ENCODE peak calls at places on chromosomes 1 and 21, in eight cellular contexts. X, U, Z, D, G, K, J and S are unnamed samples.

GRCh38 chr1:58975888-58976287 is 192.0 kb upstream of the JUN start:
- DNase-seq in K (peak; percentile 46), X (no peak), D (no peak), Z (no peak), J (no peak), G (no peak), U (no peak), S (no peak)

GRCh38 chr1:237287876-237288517 is 246.0 kb downstream of the RYR2 start:
- DNase-seq in K (no peak), U (no peak), X (peak; percentile 42), D (no peak), Z (peak; percentile 20), G (no peak), J (no peak), S (peak; percentile 49)

GRCh38 chr1:183838221-183838620 is 33.3 kb downstream of the RGL1 start:
- DNase-seq in X (no peak), D (no peak), U (no peak), K (no peak), Z (no peak), J (no peak), G (no peak), S (no peak)

GRCh38 chr1:67564193-67564592 is 120.8 kb upstream of the GADD45A start:
- DNase-seq in J (no peak), Z (no peak), K (no peak), G (peak; percentile 73), X (no peak), D (peak; percentile 34), U (no peak), S (peak; percentile 60)

GRCh38 chr1:147633759-147634158 is 36.6 kb downstream of the ACP6 start:
- DNase-seq in X (no peak), D (no peak), U (no peak), J (no peak), Z (no peak), K (no peak), G (no peak), S (no peak)

GRCh38 chr1:78490861-78491310 is at the start of gene PTGFR:
- DNase-seq in J (peak; percentile 21), G (no peak), X (peak; percentile 55), K (no peak), Z (peak; percentile 63), U (peak; percentile 85), D (peak; percentile 35), S (no peak)

GRCh38 chr1:2526824-2527552 is 592 bp upstream of the PANK4 start:
- DNase-seq in K (no peak), D (peak; percentile 59), G (peak; percentile 66), X (peak; percentile 72), Z (no peak), U (peak; percentile 48), J (peak; percentile 46), S (peak; percentile 81)

GRCh38 chr1:52727956-52728656 is 1.9 kb downstream of the ZYG11B start:
- DNase-seq in J (no peak), Z (no peak), K (no peak), D (no peak), U (no peak), G (no peak), X (no peak), S (no peak)

GRCh38 chr1:87796521-87796920 is 467.8 kb downstream of the LMO4 start:
- DNase-seq in G (no peak), Z (no peak), U (no peak), K (no peak), D (no peak), X (no peak), J (no peak), S (no peak)

GRCh38 chr1:47951545-47952235 is 45.5 kb downstream of the TRABD2B start:
- DNase-seq in D (no peak), G (no peak), X (no peak), J (no peak), U (no peak), Z (no peak), K (no peak), S (no peak)

GRCh38 chr1:232471250-232471649 is 158.7 kb downstream of the SIPA1L2 start:
- DNase-seq in U (no peak), D (no peak), X (no peak), G (no peak), J (no peak), K (no peak), Z (no peak), S (no peak)

GRCh38 chr1:25795955-25796806 is 3.8 kb upstream of the SELENON start:
- DNase-seq in K (no peak), X (no peak), Z (no peak), D (peak; percentile 61), G (no peak), U (no peak), J (no peak), S (no peak)

GRCh38 chr1:209879539-209879938 is 51.8 kb downstream of the UTP25 start:
- DNase-seq in J (peak; percentile 58), Z (no peak), K (no peak), G (no peak), D (no peak), U (no peak), X (no peak), S (no peak)

GRCh38 chr21:29164330-29164942 is 34.0 kb downstream of the MAP3K7CL start:
- DNase-seq in J (no peak), D (no peak), X (peak; percentile 52), G (no peak), U (peak; percentile 90), K (no peak), Z (no peak), S (no peak)

GRCh38 chr1:167292216-167292615 is 71.5 kb downstream of the POU2F1 start:
- DNase-seq in K (no peak), G (no peak), X (no peak), U (no peak), D (no peak), J (no peak), Z (no peak), S (no peak)

GRCh38 chr1:162908780-162909179 is 47.8 kb upstream of the CCDC190 start:
- DNase-seq in Z (no peak), X (no peak), G (no peak), D (no peak), U (peak; percentile 61), J (no peak), K (peak; percentile 9), S (no peak)

GRCh38 chr21:16082038-16082816 is 352.4 kb downstream of the USP25 start:
- DNase-seq in J (no peak), Z (no peak), K (no peak), X (peak; percentile 59), G (no peak), D (no peak), U (peak; percentile 88), S (no peak)

GRCh38 chr1:231242516-231243198 is 1.6 kb downstream of the GNPAT start:
- DNase-seq in G (no peak), D (no peak), U (peak; percentile 29), J (no peak), X (no peak), Z (no peak), K (no peak), S (no peak)

GRCh38 chr1:36539526-36539925 is 56.8 kb upstream of the CSF3R start:
- DNase-seq in K (no peak), J (no peak), U (no peak), D (no peak), G (no peak), X (no peak), Z (no peak), S (no peak)

GRCh38 chr1:91121366-91121765 is 99.5 kb upstream of the ZNF644 start:
- DNase-seq in J (no peak), X (no peak), D (no peak), Z (no peak), U (no peak), G (no peak), K (no peak), S (no peak)
- H3K4me1 ChIP-seq in J (peaks cover 35% of the 10 kb centered on the region), X (no peaks in the 10 kb centered on the region), D (no peaks in the 10 kb centered on the region), Z (no peaks in the 10 kb centered on the region), U (peaks cover 20% of the 10 kb centered on the region), G (no peaks in the 10 kb centered on the region), K (no peaks in the 10 kb centered on the region), S (no peaks in the 10 kb centered on the region)

DNA sequence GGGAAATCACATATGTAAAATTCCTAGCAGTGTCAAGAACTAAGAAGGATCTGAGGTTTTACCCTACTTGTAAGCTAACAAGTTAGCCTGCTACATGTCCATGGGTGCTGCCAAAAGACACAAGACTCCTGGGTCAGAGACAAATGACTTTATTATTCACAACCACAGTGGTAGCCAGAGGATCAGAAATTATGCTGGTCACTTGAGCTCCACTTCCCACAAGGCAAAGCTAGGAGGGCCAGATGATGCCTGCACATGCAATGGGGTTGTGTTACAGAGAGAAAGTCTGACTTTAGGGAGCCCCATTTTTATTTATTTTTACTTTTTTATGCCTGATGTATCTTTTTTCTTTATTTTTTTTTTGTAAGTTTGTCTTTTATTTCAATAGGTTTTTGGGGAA is 136.8 kb downstream of the S1PR1 start:
- DNase-seq in Z (no peak), X (no peak), K (no peak), G (no peak), J (no peak), D (no peak), U (no peak), S (no peak)
- H3K4me1 ChIP-seq in Z (no peaks in the 10 kb centered on the region), X (no peaks in the 10 kb centered on the region), K (no peaks in the 10 kb centered on the region), G (peaks cover 10% of the 10 kb centered on the region), J (peaks cover 9% of the 10 kb centered on the region), D (no peaks in the 10 kb centered on the region), U (peaks cover 14% of the 10 kb centered on the region), S (no peaks in the 10 kb centered on the region)

GRCh38 chr1:206895320-206895719 is 1.9 kb upstream of the IL24 start:
- DNase-seq in D (no peak), G (no peak), J (peak; percentile 71), U (no peak), X (no peak), Z (no peak), K (peak; percentile 99), S (no peak)

GRCh38 chr1:206896261-206896660 is 982 bp upstream of the IL24 start:
- DNase-seq in K (no peak), X (no peak), Z (no peak), D (no peak), U (no peak), J (no peak), G (no peak), S (no peak)

GRCh38 chr1:206898089-206898908 is 1.1 kb downstream of the IL24 start:
- DNase-seq in J (peak; percentile 33), D (no peak), U (peak; percentile 83), K (no peak), G (no peak), X (no peak), Z (no peak), S (no peak)

GRCh38 chr1:206897175-206897574 is at the start of gene IL24:
- DNase-seq in X (no peak), K (no peak), G (no peak), J (no peak), D (no peak), U (no peak), Z (no peak), S (no peak)

GRCh38 chr1:206895837-206896242 is 1.4 kb upstream of the IL24 start:
- DNase-seq in Z (no peak), X (no peak), G (no peak), U (peak; percentile 76), J (peak; percentile 27), D (no peak), K (no peak), S (no peak)
- H3K4me1 ChIP-seq in Z (no peaks in the 10 kb centered on the region), X (no peaks in the 10 kb centered on the region), G (peaks cover 1% of the 10 kb centered on the region), U (peaks cover 61% of the 10 kb centered on the region), J (peaks cover 37% of the 10 kb centered on the region), D (peaks cover 14% of the 10 kb centered on the region), K (peaks cover 75% of the 10 kb centered on the region), S (peaks cover 3% of the 10 kb centered on the region)

DNA sequence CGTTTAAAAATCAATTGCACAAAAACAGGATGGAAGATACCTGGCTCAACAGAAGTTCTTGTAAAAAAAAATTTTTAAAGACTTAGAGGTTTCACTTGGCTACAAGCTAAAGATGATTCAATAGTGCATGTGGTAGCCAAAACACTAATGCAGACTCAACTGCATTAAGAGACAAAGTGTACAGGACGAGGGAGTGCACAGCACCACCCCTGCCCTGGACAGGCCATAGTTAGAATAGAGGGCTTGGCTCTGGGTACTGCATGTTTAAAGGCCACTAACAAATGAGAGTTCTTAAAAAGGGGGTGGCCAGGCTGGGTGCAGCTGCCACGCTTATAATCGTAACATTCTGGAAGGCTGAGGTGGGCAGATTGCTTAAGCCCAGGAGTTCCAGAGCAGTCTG is 7.9 kb downstream of the ACKR1 start:
- DNase-seq in G (no peak), D (no peak), K (no peak), X (no peak), U (no peak), Z (no peak), J (no peak), S (no peak)
- H3K4me1 ChIP-seq in G (peaks cover 8% of the 10 kb centered on the region), D (no peaks in the 10 kb centered on the region), K (no peaks in the 10 kb centered on the region), X (no peaks in the 10 kb centered on the region), U (no peaks in the 10 kb centered on the region), Z (no peaks in the 10 kb centered on the region), J (no peaks in the 10 kb centered on the region), S (no peaks in the 10 kb centered on the region)